ENCODE peak calls at places on chromosomes 5 and 9, in four cellular contexts. R is BE2C, V is brain microvascular endothelial cell, M is cardiac muscle cell. L is an unnamed sample. For H3K36me3, the result is how much of the 10 kb centered on the place peaks cover.

GRCh38 chr5:54738118-54738972 is 220.8 kb downstream of the SNX18 start:
- DNase-seq in R (peak), V (no peak), M (no peak), L (no peak)

GRCh38 chr9:109497193-109498165 is 628 bp downstream of the PTPN3 start:
- DNase-seq in R (no peak), V (no peak), M (peak), L (no peak)

GRCh38 chr9:75903785-75904360 is 13.4 kb downstream of the PCSK5 start:
- DNase-seq in R (no peak), V (peak), M (no peak), L (no peak)

GRCh38 chr9:111914749-111915424 is 18.3 kb downstream of the UGCG start:
- DNase-seq in R (no peak), V (no peak), M (peak), L (no peak)

GRCh38 chr5:9057406-9058000 is 488.4 kb downstream of the SEMA5A start:
- DNase-seq in R (no peak), V (no peak), M (no peak), L (no peak)

GRCh38 chr5:61965495-61965894 is 340.5 kb upstream of the KIF2A start:
- DNase-seq in R (no peak), V (no peak), M (no peak), L (no peak)

GRCh38 chr9:135126480-135127187 is 39.2 kb downstream of the OLFM1 start:
- DNase-seq in R (peak), V (no peak), M (no peak), L (no peak)

GRCh38 chr9:109331353-109331752 is 10.5 kb upstream of the EPB41L4B start:
- DNase-seq in R (no peak), V (no peak), M (no peak), L (no peak)

GRCh38 chr5:149271717-149272558 is at the start of gene AFAP1L1:
- DNase-seq in R (peak), V (no peak), M (peak), L (no peak)

GRCh38 chr9:136451221-136451877 is 11.7 kb upstream of the INPP5E start:
- DNase-seq in R (no peak), V (no peak), M (peak), L (no peak)

GRCh38 chr9:76519027-76519835 is 60.2 kb downstream of the GCNT1 start:
- DNase-seq in R (no peak), V (peak), M (no peak), L (no peak)

GRCh38 chr9:122192261-122192875 is 32.7 kb downstream of the MORN5 start:
- DNase-seq in R (no peak), V (no peak), M (no peak), L (no peak)

GRCh38 chr5:32989815-32990214 is 278.7 kb downstream of the NPR3 start:
- DNase-seq in R (no peak), V (no peak), M (no peak), L (peak)

GRCh38 chr5:78162253-78162862 is 132.1 kb downstream of the AP3B1 start:
- DNase-seq in R (peak), V (peak), M (peak), L (no peak)
- TF ChIP-seq CTCF in R (peak), V (peak), M (peak), L (peak)

DNA sequence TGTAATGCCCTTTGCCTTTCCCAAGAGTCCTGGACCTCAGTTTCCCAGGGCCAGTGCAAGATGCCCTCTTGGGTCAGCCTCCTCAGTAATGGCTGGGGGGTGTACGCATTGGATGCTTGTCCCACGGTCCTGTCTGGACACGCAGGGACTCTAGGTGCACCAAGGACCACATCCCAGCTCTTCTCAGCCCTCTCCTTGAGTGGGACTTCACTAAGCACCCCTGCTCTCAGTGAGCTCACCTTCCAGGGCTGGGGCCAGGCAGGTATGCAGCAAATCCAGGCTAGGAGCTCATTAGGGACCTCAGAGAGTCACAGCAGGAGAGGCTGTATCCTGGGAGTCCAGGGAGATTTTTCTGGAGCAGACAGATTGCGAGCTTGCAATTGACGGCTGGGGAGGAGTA is 59.8 kb downstream of the MACROH2A1 start:
- DNase-seq in R (no peak), V (no peak), M (no peak), L (no peak)
- H3K36me3 ChIP-seq in R (half or more), V (half or more), M (half or more), L (under half)

GRCh38 chr5:179210478-179210877 is 134.8 kb downstream of the ADAMTS2 start:
- DNase-seq in R (no peak), V (no peak), M (no peak), L (no peak)
- TF ChIP-seq CTCF in R (no peak), V (no peak), M (no peak), L (no peak)

GRCh38 chr5:72129730-72130129 is 22.5 kb downstream of the MAP1B start:
- DNase-seq in R (no peak), V (no peak), M (no peak), L (no peak)
- H3K36me3 ChIP-seq in R (half or more), V (under half), M (under half), L (under half)

DNA sequence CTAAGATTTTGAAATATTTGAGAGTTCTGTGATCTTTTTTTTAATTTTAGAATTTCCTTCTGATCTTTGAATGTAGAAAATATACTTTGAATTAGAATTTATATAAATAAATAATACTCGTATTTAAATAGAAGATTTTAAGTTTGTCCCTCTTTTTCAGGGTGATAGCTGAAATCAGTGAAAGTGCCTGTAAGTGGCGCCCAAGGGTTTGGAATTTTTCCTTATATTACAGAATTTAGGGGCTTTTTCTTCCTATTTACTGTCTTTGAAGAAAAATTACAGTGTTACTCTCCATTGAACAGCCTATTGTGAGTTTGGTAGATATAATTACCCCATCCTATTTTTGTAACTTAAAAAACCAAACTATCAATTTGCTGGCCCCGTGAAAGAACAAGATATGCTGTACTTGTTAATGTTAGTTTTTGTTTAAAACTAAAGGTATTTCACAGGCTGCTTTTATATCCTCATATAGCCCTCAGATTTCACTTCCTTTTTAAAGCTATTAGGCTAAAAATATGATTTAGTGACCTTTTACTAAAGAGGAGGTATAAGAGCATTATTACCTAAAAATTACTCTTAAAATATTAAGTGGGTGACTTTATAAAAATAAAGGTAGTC is 3.2 kb downstream of the MAP3K1 start:
- DNase-seq in R (no peak), V (peak), M (no peak), L (no peak)
- TF ChIP-seq CTCF in R (peak), V (peak), M (peak), L (no peak)

L was measured in GM06990.